ENCODE peak calls at places on chromosomes 13 and 19, in six cellular contexts. U is SJSA1; G is NK-92 treated with Interleukin-12 subunit alpha and Interleukin-12 subunit beta, amount 100 ng/mL, for 24 hours; P is bronchial epithelial cell; R is stimulated activated CD4-positive, alpha-beta T cell treated with anti-CD3 and anti-CD28 coated beads, Interleukin-12 subunit alpha, Interleukin-12 subunit beta, amount 100 ng/mL, for 24 hours; T is activated T-cell treated with anti-CD3 and anti-CD28 coated beads for 24 hours. N is an unnamed sample.

GRCh38 chr13:35858665-35859064 is 272.5 kb downstream of the DCLK1 start:
- DNase-seq in G (no peak), R (no peak), T (no peak), U (no peak), P (no peak), N (no peak)

GRCh38 chr19:39997595-39998216 is 846 bp downstream of the ZNF546 start:
- DNase-seq in T (no peak), G (no peak), R (no peak), U (no peak), P (no peak), N (no peak)

GRCh38 chr13:51191743-51192142 is 30.5 kb upstream of the FAM124A start:
- DNase-seq in R (no peak), G (no peak), T (no peak), U (no peak), P (no peak), N (no peak)

GRCh38 chr19:369876-370275 is 25.3 kb upstream of the MIER2 start:
- DNase-seq in R (no peak), U (peak; percentile 25), G (no peak), P (no peak), T (no peak), N (no peak)

GRCh38 chr19:54424660-54425381 is 9.6 kb downstream of the TTYH1 start:
- DNase-seq in U (no peak), R (no peak), P (no peak), T (no peak), G (no peak), N (no peak)

GRCh38 chr13:74009100-74009668 is 125.0 kb downstream of the KLF12 start:
- DNase-seq in P (no peak), R (no peak), U (no peak), G (no peak), T (no peak), N (no peak)

GRCh38 chr19:11506101-11506555 is 489 bp upstream of the ZNF653 start:
- DNase-seq in G (no peak), P (no peak), U (no peak), T (no peak), R (no peak), N (no peak)

GRCh38 chr19:49554701-49555181 is 25.6 kb downstream of the NOSIP start:
- DNase-seq in G (no peak), U (no peak), T (no peak), P (peak; percentile 44), R (no peak), N (peak; percentile 92)

GRCh38 chr19:46788101-46788967 is at the start of gene SLC1A5:
- DNase-seq in R (peak; percentile 98), U (peak; percentile 99), T (peak; percentile 99), P (peak; percentile 91), G (peak; percentile 98), N (peak; percentile 80)

GRCh38 chr19:3056454-3057016 is 5.8 kb downstream of the TLE5 start:
- DNase-seq in P (peak; percentile 19), G (no peak), R (no peak), U (peak; percentile 98), T (no peak), N (no peak)

GRCh38 chr13:74114202-74114601 is 20.0 kb downstream of the KLF12 start:
- DNase-seq in U (no peak), G (no peak), R (no peak), P (peak; percentile 37), T (no peak), N (no peak)

GRCh38 chr13:31409678-31410356 is 210.0 kb downstream of the B3GLCT start:
- DNase-seq in P (peak; percentile 23), T (no peak), U (no peak), R (no peak), G (no peak), N (no peak)

GRCh38 chr19:42362342-42362741 is 27.8 kb downstream of the CNFN start:
- DNase-seq in T (no peak), U (no peak), P (no peak), R (no peak), G (no peak), N (no peak)

GRCh38 chr19:41774515-41774980 is 19.2 kb downstream of the CEACAM6 start:
- DNase-seq in U (no peak), P (peak; percentile 100), R (peak; percentile 17), T (peak; percentile 34), G (no peak), N (no peak)

GRCh38 chr19:16002380-16002779 is 53.6 kb downstream of the OR10H4 start:
- DNase-seq in G (no peak), R (no peak), U (peak; percentile 26), T (no peak), P (no peak), N (no peak)

GRCh38 chr19:49469828-49470614 is 4.0 kb upstream of the FLT3LG start:
- DNase-seq in P (no peak), R (no peak), G (peak; percentile 97), T (peak; percentile 65), U (no peak), N (no peak)

GRCh38 chr13:98978280-98978679 is 416 bp upstream of the DOCK9 start:
- DNase-seq in T (no peak), U (no peak), G (no peak), R (no peak), P (peak; percentile 93), N (peak; percentile 93)

GRCh38 chr19:31269425-31270127 is 79.7 kb downstream of the TSHZ3 start:
- DNase-seq in U (no peak), P (no peak), T (no peak), G (no peak), R (no peak), N (no peak)

GRCh38 chr13:23699271-23699670 is 129.1 kb downstream of the TNFRSF19 start:
- DNase-seq in T (no peak), G (no peak), R (no peak), U (no peak), P (no peak), N (no peak)

GRCh38 chr19:20422216-20422615 is 143.4 kb downstream of the ZNF737 start:
- DNase-seq in R (no peak), T (no peak), U (no peak), P (no peak), G (no peak), N (no peak)

GRCh38 chr13:80173224-80173623 is 167.7 kb downstream of the SPRY2 start:
- DNase-seq in T (no peak), P (no peak), R (no peak), G (no peak), U (no peak), N (no peak)